ENCODE peak calls at places on chromosomes 12 and 14, in five cellular contexts. F is NT2/D1, U is neural progenitor cell, C is PC-3, R is IMR-90. B is an unnamed sample.

GRCh38 chr14:36522972-36523685 is 3.1 kb upstream of the NKX2-1 start:
- DNase-seq in F (no peak), U (peak; percentile 73), C (no peak), R (no peak), B (no peak)

GRCh38 chr14:41609704-41610183 is 3.1 kb downstream of the LRFN5 start:
- DNase-seq in F (no peak), U (peak; percentile 85), C (peak; percentile 56), R (peak; percentile 58), B (peak; percentile 72)

GRCh38 chr14:51147183-51147582 is 52.3 kb upstream of the TRIM9 start:
- DNase-seq in F (no peak), U (no peak), C (peak; percentile 28), R (no peak), B (no peak)

GRCh38 chr14:61063461-61063860 is 82.4 kb downstream of the SLC38A6 start:
- DNase-seq in F (no peak), U (no peak), C (no peak), R (no peak), B (no peak)

GRCh38 chr14:99601301-99601945 is 2.6 kb downstream of the CCDC85C start:
- DNase-seq in F (no peak), U (no peak), C (peak; percentile 45), R (peak; percentile 65), B (no peak)

GRCh38 chr12:41532072-41532471 is 344.0 kb downstream of the PDZRN4 start:
- DNase-seq in F (no peak), U (no peak), C (peak; percentile 37), R (peak; percentile 1), B (no peak)

GRCh38 chr12:93137656-93138612 is 208.8 kb upstream of the EEA1 start:
- DNase-seq in F (no peak), U (no peak), C (peak; percentile 96), R (peak; percentile 90), B (no peak)

GRCh38 chr12:6052940-6053329 is 71.5 kb downstream of the VWF start:
- DNase-seq in F (no peak), U (no peak), C (no peak), R (peak; percentile 68), B (no peak)

GRCh38 chr14:26081043-26081442 is 516.8 kb downstream of the NOVA1 start:
- DNase-seq in F (no peak), U (no peak), C (no peak), R (no peak), B (no peak)

GRCh38 chr12:28192145-28192544 is 1.9 kb downstream of the CCDC91 start:
- DNase-seq in F (no peak), U (no peak), C (no peak), R (no peak), B (no peak)

GRCh38 chr12:78703820-78704525 is 160.6 kb upstream of the SYT1 start:
- DNase-seq in F (no peak), U (no peak), C (peak; percentile 92), R (peak; percentile 91), B (no peak)

GRCh38 chr14:101005447-101005846 is 101.9 kb upstream of the RTL1 start:
- DNase-seq in F (no peak), U (no peak), C (no peak), R (no peak), B (no peak)

GRCh38 chr12:45989277-45989856 is 1.0 kb downstream of the SCAF11 start:
- DNase-seq in F (no peak), U (no peak), C (peak; percentile 58), R (peak; percentile 26), B (no peak)

GRCh38 chr14:45251912-45252311 is 1.1 kb downstream of the MIS18BP1 start:
- DNase-seq in F (no peak), U (peak; percentile 5), C (peak; percentile 39), R (peak; percentile 2), B (no peak)

GRCh38 chr12:6333566-6333965 is 8.3 kb downstream of the TNFRSF1A start:
- DNase-seq in F (no peak), U (no peak), C (no peak), R (peak; percentile 90), B (peak; percentile 69)

GRCh38 chr14:71749613-71750238 is 182.5 kb upstream of the RGS6 start:
- DNase-seq in F (no peak), U (no peak), C (no peak), R (no peak), B (no peak)

GRCh38 chr12:93106910-93107309 is 177.8 kb upstream of the EEA1 start:
- DNase-seq in F (no peak), U (no peak), C (no peak), R (no peak), B (no peak)

GRCh38 chr12:4292266-4293063 is 18.9 kb downstream of the CCND2 start:
- DNase-seq in F (no peak), U (no peak), C (no peak), R (no peak), B (no peak)

GRCh38 chr12:132154941-132155770 is 10.9 kb downstream of the NOC4L start:
- DNase-seq in F (no peak), U (peak; percentile 38), C (no peak), R (no peak), B (peak; percentile 68)

GRCh38 chr12:78799679-78800078 is 64.9 kb upstream of the SYT1 start:
- DNase-seq in F (no peak), U (peak; percentile 11), C (no peak), R (no peak), B (no peak)

GRCh38 chr14:61668267-61668666 is 27.0 kb upstream of the HIF1A start:
- DNase-seq in F (no peak), U (no peak), C (peak; percentile 97), R (no peak), B (no peak)

GRCh38 chr12:122942609-122943008 is 23.7 kb downstream of the ABCB9 start:
- DNase-seq in F (no peak), U (no peak), C (no peak), R (peak; percentile 31), B (no peak)

GRCh38 chr14:99381688-99382060 is 99.0 kb downstream of the SETD3 start:
- DNase-seq in F (no peak), U (no peak), C (no peak), R (no peak), B (no peak)

GRCh38 chr14:76500011-76500410 is 124.1 kb downstream of the ESRRB start:
- DNase-seq in F (no peak), U (no peak), C (peak; percentile 10), R (peak; percentile 20), B (peak; percentile 22)

GRCh38 chr12:70852416-70853150 is 68.0 kb downstream of the PTPRR start:
- DNase-seq in F (no peak), U (no peak), C (no peak), R (no peak), B (no peak)

GRCh38 chr12:27284751-27285150 is 40.7 kb downstream of the STK38L start:
- DNase-seq in F (no peak), U (no peak), C (peak; percentile 57), R (peak; percentile 85), B (no peak)

GRCh38 chr12:93229494-93230310 is 148.0 kb upstream of the NUDT4 start:
- DNase-seq in F (no peak), U (no peak), C (peak; percentile 94), R (peak; percentile 96), B (no peak)

GRCh38 chr12:46260153-46260912 is 8.5 kb downstream of the SLC38A1 start:
- DNase-seq in F (no peak), U (peak; percentile 25), C (peak; percentile 25), R (peak; percentile 70), B (no peak)

GRCh38 chr12:132489078-132489601 is 811 bp upstream of the FBRSL1 start:
- DNase-seq in F (no peak), U (peak; percentile 60), C (no peak), R (no peak), B (no peak)

GRCh38 chr14:57865450-57866198 is at the start of gene SLC35F4:
- DNase-seq in F (peak; percentile 39), U (peak; percentile 92), C (no peak), R (no peak), B (peak; percentile 60)

GRCh38 chr12:124046206-124046740 is 73.3 kb downstream of the ZNF664 start:
- DNase-seq in F (no peak), U (no peak), C (peak; percentile 48), R (no peak), B (no peak)

GRCh38 chr12:59980491-59980890 is 384.7 kb downstream of the SLC16A7 start:
- DNase-seq in F (no peak), U (no peak), C (peak; percentile 63), R (peak; percentile 63), B (no peak)

GRCh38 chr12:127681151-127681754 is 585.7 kb upstream of the TMEM132C start:
- DNase-seq in F (no peak), U (no peak), C (no peak), R (no peak), B (no peak)

GRCh38 chr12:26630546-26631027 is 202.4 kb downstream of the ITPR2 start:
- DNase-seq in F (no peak), U (no peak), C (peak; percentile 75), R (peak; percentile 90), B (peak; percentile 57)

GRCh38 chr12:101047652-101048051 is 162.4 kb downstream of the SLC5A8 start:
- DNase-seq in F (no peak), U (no peak), C (no peak), R (no peak), B (no peak)

GRCh38 chr12:45973526-45973925 is 16.8 kb downstream of the SCAF11 start:
- DNase-seq in F (no peak), U (no peak), C (no peak), R (peak; percentile 22), B (no peak)

DNA sequence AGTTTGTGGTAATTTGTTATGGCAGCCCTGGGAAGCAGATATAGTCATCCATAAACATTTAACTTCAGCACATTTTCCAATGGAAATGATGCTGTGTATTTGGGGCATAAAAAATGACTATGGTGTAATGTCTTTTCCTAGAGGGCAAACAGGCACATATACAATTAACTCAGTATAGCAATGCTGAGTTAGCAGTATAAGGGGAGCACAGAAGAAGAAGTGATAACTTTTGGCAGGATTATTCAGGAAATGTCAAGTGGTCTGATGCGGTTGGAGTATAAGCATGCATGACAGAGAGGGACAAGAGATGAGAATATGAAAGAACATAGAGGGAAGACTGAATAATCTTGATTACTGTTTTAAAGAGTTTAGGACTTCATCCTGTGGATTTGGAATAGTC is 55.3 kb upstream of the PRKD1 start:
- DNase-seq in F (no peak), U (no peak), C (no peak), R (no peak), B (no peak)
- H3K9ac ChIP-seq in F (no peak overlapping the region), U (no peak overlapping the region), C (no peak overlapping the region), R (no peak overlapping the region), B (no peak overlapping the region)

GRCh38 chr14:68393178-68393763 is 399.6 kb downstream of the ZFP36L1 start:
- DNase-seq in F (no peak), U (peak; percentile 59), C (no peak), R (no peak), B (no peak)
- H3K9ac ChIP-seq in F (no peak overlapping the region), U (no peak overlapping the region), C (no peak overlapping the region), R (no peak overlapping the region), B (no peak overlapping the region)

GRCh38 chr12:113099364-113099763 is 36.2 kb downstream of the RASAL1 start:
- DNase-seq in F (no peak), U (no peak), C (no peak), R (no peak), B (no peak)
- H3K9ac ChIP-seq in F (no peak overlapping the region), U (no peak overlapping the region), C (no peak overlapping the region), R (no peak overlapping the region), B (no peak overlapping the region)

DNA sequence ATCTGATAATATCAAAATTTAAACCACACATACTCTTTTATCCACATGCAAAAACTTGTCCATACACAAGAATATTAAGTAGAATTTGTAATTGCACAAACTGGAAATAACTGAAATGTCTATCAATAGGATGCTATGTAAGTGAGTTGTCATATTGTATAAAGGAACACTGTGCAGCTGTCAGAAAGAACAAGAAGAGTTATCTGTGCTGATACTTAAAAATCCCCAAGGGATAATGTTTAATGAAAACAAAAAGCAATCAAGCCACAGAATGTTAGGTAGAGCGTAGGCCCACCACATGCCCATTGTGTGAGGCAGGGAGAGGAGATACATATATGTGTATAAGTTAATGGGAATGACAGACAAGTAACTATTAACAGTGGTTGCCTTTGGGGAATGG is 25.9 kb upstream of the HIGD1C start:
- DNase-seq in F (no peak), U (no peak), C (no peak), R (no peak), B (no peak)
- H3K9ac ChIP-seq in F (no peak overlapping the region), U (no peak overlapping the region), C (no peak overlapping the region), R (no peak overlapping the region), B (peak overlapping the region; percentile 72)

B was measured in kidney.